ENCODE peak calls at places on chromosomes 6 and 20, in seven cellular contexts. One of them, this sample, is unnamed.

GRCh38 chr6:36504982-36505381 is 42.3 kb downstream of the STK38 start:
- DNase-seq in SK-N-SH: no peak
- DNase-seq in GM12891: no peak
- DNase-seq in H1: no peak
- DNase-seq in K562: no peak
- DNase-seq in HepG2: no peak
- DNase-seq in GM12878: no peak
- DNase-seq in this sample: no peak

GRCh38 chr6:69974193-69974592 is 107.8 kb downstream of the COL19A1 start:
- DNase-seq in SK-N-SH: peak
- DNase-seq in GM12891: no peak
- DNase-seq in H1: no peak
- DNase-seq in K562: peak
- DNase-seq in HepG2: no peak
- DNase-seq in GM12878: no peak
- DNase-seq in this sample: no peak

GRCh38 chr20:13105071-13105470 is 96.3 kb downstream of the SPTLC3 start:
- DNase-seq in SK-N-SH: no peak
- DNase-seq in GM12891: no peak
- DNase-seq in H1: no peak
- DNase-seq in K562: no peak
- DNase-seq in HepG2: no peak
- DNase-seq in GM12878: no peak
- DNase-seq in this sample: no peak

GRCh38 chr6:169177516-169178196 is 76.0 kb downstream of the THBS2 start:
- DNase-seq in SK-N-SH: no peak
- DNase-seq in GM12891: no peak
- DNase-seq in H1: no peak
- DNase-seq in K562: no peak
- DNase-seq in HepG2: no peak
- DNase-seq in GM12878: no peak
- DNase-seq in this sample: no peak

GRCh38 chr20:52191436-52192295 is at the start of gene ZFP64:
- DNase-seq in SK-N-SH: peak
- DNase-seq in GM12891: peak
- DNase-seq in H1: peak
- DNase-seq in K562: peak
- DNase-seq in HepG2: peak
- DNase-seq in GM12878: no peak
- DNase-seq in this sample: peak

GRCh38 chr20:37516697-37517370 is 4.2 kb upstream of the NNAT start:
- DNase-seq in SK-N-SH: no peak
- DNase-seq in GM12891: no peak
- DNase-seq in H1: no peak
- DNase-seq in K562: no peak
- DNase-seq in HepG2: no peak
- DNase-seq in GM12878: no peak
- DNase-seq in this sample: no peak

GRCh38 chr6:11428351-11428750 is 109.2 kb upstream of the TMEM170B start:
- DNase-seq in SK-N-SH: no peak
- DNase-seq in GM12891: no peak
- DNase-seq in H1: no peak
- DNase-seq in K562: no peak
- DNase-seq in HepG2: no peak
- DNase-seq in GM12878: no peak
- DNase-seq in this sample: no peak

GRCh38 chr6:107666084-107666981 is 157.8 kb downstream of the SCML4 start:
- DNase-seq in SK-N-SH: no peak
- DNase-seq in GM12891: no peak
- DNase-seq in H1: no peak
- DNase-seq in K562: no peak
- DNase-seq in HepG2: peak
- DNase-seq in GM12878: no peak
- DNase-seq in this sample: no peak

GRCh38 chr6:47484616-47485015 is 7.0 kb downstream of the CD2AP start:
- DNase-seq in SK-N-SH: no peak
- DNase-seq in GM12891: no peak
- DNase-seq in H1: no peak
- DNase-seq in K562: no peak
- DNase-seq in HepG2: no peak
- DNase-seq in GM12878: no peak
- DNase-seq in this sample: no peak

GRCh38 chr20:16929756-16930155 is 181.6 kb downstream of the OTOR start:
- DNase-seq in SK-N-SH: no peak
- DNase-seq in GM12891: no peak
- DNase-seq in H1: no peak
- DNase-seq in K562: no peak
- DNase-seq in HepG2: no peak
- DNase-seq in GM12878: no peak
- DNase-seq in this sample: no peak

GRCh38 chr20:17498641-17499040 is 32.5 kb downstream of the BFSP1 start:
- DNase-seq in SK-N-SH: no peak
- DNase-seq in GM12891: no peak
- DNase-seq in H1: no peak
- DNase-seq in K562: no peak
- DNase-seq in HepG2: no peak
- DNase-seq in GM12878: no peak
- DNase-seq in this sample: no peak

GRCh38 chr6:111032493-111033140 is 50.8 kb downstream of the RPF2 start:
- DNase-seq in SK-N-SH: no peak
- DNase-seq in GM12891: no peak
- DNase-seq in H1: no peak
- DNase-seq in K562: no peak
- DNase-seq in HepG2: no peak
- DNase-seq in GM12878: no peak
- DNase-seq in this sample: no peak

GRCh38 chr20:36203861-36204260 is 32.4 kb upstream of the AAR2 start:
- DNase-seq in SK-N-SH: no peak
- DNase-seq in GM12891: no peak
- DNase-seq in H1: no peak
- DNase-seq in K562: no peak
- DNase-seq in HepG2: no peak
- DNase-seq in GM12878: no peak
- DNase-seq in this sample: no peak

GRCh38 chr6:10441004-10441654 is 26.3 kb upstream of the TFAP2A start:
- DNase-seq in SK-N-SH: no peak
- DNase-seq in GM12891: no peak
- DNase-seq in H1: no peak
- DNase-seq in K562: no peak
- DNase-seq in HepG2: peak
- DNase-seq in GM12878: no peak
- DNase-seq in this sample: no peak

GRCh38 chr6:37765182-37765780 is 54.2 kb upstream of the ZFAND3 start:
- DNase-seq in SK-N-SH: peak
- DNase-seq in GM12891: no peak
- DNase-seq in H1: no peak
- DNase-seq in K562: no peak
- DNase-seq in HepG2: no peak
- DNase-seq in GM12878: no peak
- DNase-seq in this sample: no peak

GRCh38 chr20:47785321-47785899 is at the start of gene SULF2:
- DNase-seq in SK-N-SH: peak
- DNase-seq in GM12891: no peak
- DNase-seq in H1: peak
- DNase-seq in K562: no peak
- DNase-seq in HepG2: no peak
- DNase-seq in GM12878: no peak
- DNase-seq in this sample: peak

GRCh38 chr6:8157839-8158238 is 55.5 kb upstream of the EEF1E1 start:
- DNase-seq in SK-N-SH: no peak
- DNase-seq in GM12891: no peak
- DNase-seq in H1: no peak
- DNase-seq in K562: no peak
- DNase-seq in HepG2: peak
- DNase-seq in GM12878: no peak
- DNase-seq in this sample: no peak

GRCh38 chr6:158853072-158853871 is 34.1 kb upstream of the EZR start:
- DNase-seq in SK-N-SH: no peak
- DNase-seq in GM12891: peak
- DNase-seq in H1: peak
- DNase-seq in K562: peak
- DNase-seq in HepG2: peak
- DNase-seq in GM12878: peak
- DNase-seq in this sample: peak

GRCh38 chr6:158853872-158854213 is 34.7 kb upstream of the EZR start:
- DNase-seq in SK-N-SH: no peak
- DNase-seq in GM12891: no peak
- DNase-seq in H1: no peak
- DNase-seq in K562: peak
- DNase-seq in HepG2: no peak
- DNase-seq in GM12878: no peak
- DNase-seq in this sample: no peak

GRCh38 chr6:158850807-158851115 is 31.6 kb upstream of the EZR start:
- DNase-seq in SK-N-SH: no peak
- DNase-seq in GM12891: no peak
- DNase-seq in H1: no peak
- DNase-seq in K562: no peak
- DNase-seq in HepG2: no peak
- DNase-seq in GM12878: no peak
- DNase-seq in this sample: no peak

GRCh38 chr6:158854214-158855101 is 35.3 kb upstream of the EZR start:
- DNase-seq in SK-N-SH: no peak
- DNase-seq in GM12891: no peak
- DNase-seq in H1: no peak
- DNase-seq in K562: peak
- DNase-seq in HepG2: peak
- DNase-seq in GM12878: no peak
- DNase-seq in this sample: no peak

GRCh38 chr6:158852312-158853071 is 33.3 kb upstream of the EZR start:
- DNase-seq in SK-N-SH: no peak
- DNase-seq in GM12891: no peak
- DNase-seq in H1: no peak
- DNase-seq in K562: no peak
- DNase-seq in HepG2: no peak
- DNase-seq in GM12878: no peak
- DNase-seq in this sample: no peak
- TF ChIP-seq POLR2AphosphoS5 in SK-N-SH: no peak
- TF ChIP-seq POLR2AphosphoS5 in GM12891: no peak
- TF ChIP-seq POLR2AphosphoS5 in H1: no peak
- TF ChIP-seq POLR2AphosphoS5 in K562: no peak
- TF ChIP-seq POLR2AphosphoS5 in HepG2: no peak
- TF ChIP-seq POLR2AphosphoS5 in GM12878: no peak
- TF ChIP-seq POLR2AphosphoS5 in this sample: no peak

DNA sequence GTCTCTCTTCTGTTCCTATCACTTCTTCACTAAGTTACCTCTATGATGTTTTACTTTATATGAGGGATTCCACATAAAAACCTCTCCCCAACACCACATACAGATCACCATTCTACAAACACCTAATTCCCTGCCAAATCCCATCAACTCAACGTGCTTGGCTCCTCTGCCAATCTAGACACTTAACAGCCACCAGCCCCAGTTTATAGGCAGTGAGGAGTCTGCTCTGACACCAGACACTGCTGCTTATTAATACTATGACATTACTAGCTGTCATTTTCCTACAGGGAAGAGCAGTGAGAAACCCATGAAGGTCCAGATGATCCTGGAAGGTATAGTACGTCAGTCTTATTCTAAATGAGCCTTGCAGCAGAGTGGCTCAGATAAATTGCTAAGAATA is 104.3 kb downstream of the CHD6 start:
- DNase-seq in SK-N-SH: peak
- DNase-seq in GM12891: no peak
- DNase-seq in H1: no peak
- DNase-seq in K562: peak
- DNase-seq in HepG2: no peak
- DNase-seq in GM12878: no peak
- DNase-seq in this sample: no peak
- TF ChIP-seq TAF1 in SK-N-SH: no peak
- TF ChIP-seq TAF1 in GM12891: no peak
- TF ChIP-seq TAF1 in H1: no peak
- TF ChIP-seq TAF1 in K562: no peak
- TF ChIP-seq TAF1 in HepG2: no peak
- TF ChIP-seq TAF1 in GM12878: no peak
- TF ChIP-seq TAF1 in this sample: no peak

DNA sequence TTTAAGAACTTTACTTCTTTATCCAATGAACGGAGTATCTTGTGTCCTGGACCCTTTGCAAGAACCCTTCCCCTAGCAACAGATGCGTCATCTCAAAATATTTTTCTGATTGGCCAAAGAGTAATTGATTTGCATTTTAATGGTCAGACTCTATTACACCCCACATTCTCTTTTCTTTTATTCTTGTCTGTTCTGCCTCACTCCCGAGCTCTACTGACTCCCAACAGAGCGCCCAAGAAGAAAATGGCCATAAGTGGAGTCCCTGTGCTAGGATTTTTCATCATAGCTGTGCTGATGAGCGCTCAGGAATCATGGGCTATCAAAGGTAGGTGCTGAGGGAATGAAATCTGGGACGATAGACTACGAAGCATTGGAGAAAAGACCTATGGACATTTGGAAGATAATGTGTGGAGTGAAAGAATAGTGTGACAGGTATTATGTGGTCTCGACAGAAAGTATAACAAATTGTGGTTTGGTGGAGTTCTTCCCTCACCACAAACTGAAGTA is at the start of gene HLA-DRA:
- DNase-seq in SK-N-SH: peak
- DNase-seq in GM12891: no peak
- DNase-seq in H1: peak
- DNase-seq in K562: peak
- DNase-seq in HepG2: peak
- DNase-seq in GM12878: peak
- DNase-seq in this sample: no peak
- TF ChIP-seq POLR2AphosphoS5 in SK-N-SH: no peak
- TF ChIP-seq POLR2AphosphoS5 in GM12891: peak
- TF ChIP-seq POLR2AphosphoS5 in H1: no peak
- TF ChIP-seq POLR2AphosphoS5 in K562: no peak
- TF ChIP-seq POLR2AphosphoS5 in HepG2: no peak
- TF ChIP-seq POLR2AphosphoS5 in GM12878: peak
- TF ChIP-seq POLR2AphosphoS5 in this sample: peak

GRCh38 chr6:49606696-49607390 is 29.8 kb downstream of the RHAG start:
- DNase-seq in SK-N-SH: peak
- DNase-seq in GM12891: peak
- DNase-seq in H1: no peak
- DNase-seq in K562: peak
- DNase-seq in HepG2: peak
- DNase-seq in GM12878: peak
- DNase-seq in this sample: peak
- TF ChIP-seq TAF1 in SK-N-SH: no peak
- TF ChIP-seq TAF1 in GM12891: no peak
- TF ChIP-seq TAF1 in H1: no peak
- TF ChIP-seq TAF1 in K562: no peak
- TF ChIP-seq TAF1 in HepG2: no peak
- TF ChIP-seq TAF1 in GM12878: no peak
- TF ChIP-seq TAF1 in this sample: no peak